ENCODE peak calls at places on chromosomes 5 and 9, in four cellular contexts. N is pancreas, R is astrocyte, A is heart right ventricle. Q is an unnamed sample.
A peak's percentile ranks its signal among the peaks of the same experiment; 100 is the strongest.

GRCh38 chr5:129271309-129271708 is 176.8 kb downstream of the ISOC1 start:
- DNase-seq in N (no peak), R (no peak), A (no peak), Q (peak; percentile 46)

GRCh38 chr9:77435688-77436087 is 212.4 kb downstream of the GNA14 start:
- DNase-seq in N (no peak), R (peak; percentile 80), A (no peak), Q (no peak)

GRCh38 chr5:134547579-134547978 is 22.1 kb downstream of the JADE2 start:
- DNase-seq in N (peak; percentile 68), R (peak; percentile 78), A (no peak), Q (no peak)

GRCh38 chr9:36258989-36259315 is 704 bp upstream of the GNE start:
- DNase-seq in N (no peak), R (no peak), A (no peak), Q (no peak)

GRCh38 chr9:4011062-4011461 is 288.8 kb downstream of the GLIS3 start:
- DNase-seq in N (no peak), R (no peak), A (no peak), Q (no peak)

GRCh38 chr5:38455797-38456330 is 100.6 kb downstream of the LIFR start:
- DNase-seq in N (no peak), R (no peak), A (no peak), Q (no peak)

GRCh38 chr5:142235050-142235797 is 89.6 kb downstream of the SPRY4 start:
- DNase-seq in N (no peak), R (peak; percentile 43), A (no peak), Q (peak; percentile 43)

GRCh38 chr5:51811883-51812282 is 428.6 kb downstream of the ISL1 start:
- DNase-seq in N (no peak), R (no peak), A (no peak), Q (no peak)

GRCh38 chr5:68392608-68393007 is 177.1 kb downstream of the PIK3R1 start:
- DNase-seq in N (no peak), R (no peak), A (no peak), Q (no peak)

GRCh38 chr5:133981714-133982113 is 13.3 kb upstream of the C5orf15 start:
- DNase-seq in N (no peak), R (no peak), A (no peak), Q (no peak)

GRCh38 chr5:88235828-88236227 is 32.8 kb downstream of the TMEM161B start:
- DNase-seq in N (no peak), R (no peak), A (no peak), Q (no peak)

GRCh38 chr5:170843870-170844269 is 17.9 kb upstream of the RANBP17 start:
- DNase-seq in N (no peak), R (no peak), A (no peak), Q (no peak)

GRCh38 chr5:174751154-174751990 is 27.0 kb downstream of the MSX2 start:
- DNase-seq in N (no peak), R (peak; percentile 11), A (no peak), Q (peak; percentile 63)

GRCh38 chr5:122183098-122183794 is 53.9 kb downstream of the ZNF474 start:
- DNase-seq in N (peak; percentile 18), R (peak; percentile 86), A (peak; percentile 64), Q (no peak)

GRCh38 chr5:97022898-97023297 is 87.0 kb downstream of the LNPEP start:
- DNase-seq in N (no peak), R (no peak), A (no peak), Q (no peak)

GRCh38 chr5:148406406-148406805 is 22.6 kb downstream of the FBXO38 start:
- DNase-seq in N (no peak), R (no peak), A (no peak), Q (no peak)

GRCh38 chr9:97633859-97634485 is 351 bp downstream of the NCBP1 start:
- DNase-seq in N (no peak), R (peak; percentile 4), A (no peak), Q (no peak)

GRCh38 chr9:113215142-113215541 is 5.9 kb downstream of the FKBP15 start:
- DNase-seq in N (no peak), R (peak; percentile 41), A (no peak), Q (peak; percentile 12)

GRCh38 chr9:15310448-15310847 is 3.4 kb upstream of the TTC39B start:
- DNase-seq in N (no peak), R (no peak), A (no peak), Q (no peak)

GRCh38 chr5:141846031-141846430 is 32.2 kb downstream of the PCDH1 start:
- DNase-seq in N (no peak), R (peak; percentile 54), A (no peak), Q (peak; percentile 31)

GRCh38 chr9:35903049-35903448 is 3.0 kb upstream of the HRCT1 start:
- DNase-seq in N (peak; percentile 43), R (peak; percentile 34), A (no peak), Q (peak; percentile 66)

GRCh38 chr5:37146896-37147295 is 102.3 kb downstream of the CPLANE1 start:
- DNase-seq in N (no peak), R (no peak), A (no peak), Q (no peak)

GRCh38 chr5:152142845-152143469 is 218.3 kb upstream of the GLRA1 start:
- DNase-seq in N (peak; percentile 55), R (peak; percentile 33), A (peak; percentile 40), Q (peak; percentile 79)

GRCh38 chr5:74187757-74188156 is 452.8 kb downstream of the ENC1 start:
- DNase-seq in N (no peak), R (no peak), A (no peak), Q (no peak)

GRCh38 chr5:178333821-178334481 is 101.3 kb upstream of the PHYKPL start:
- DNase-seq in N (no peak), R (no peak), A (no peak), Q (no peak)

GRCh38 chr5:1208743-1209551 is 7.6 kb downstream of the SLC6A19 start:
- DNase-seq in N (no peak), R (no peak), A (peak; percentile 12), Q (no peak)

GRCh38 chr5:39024005-39024404 is 50.2 kb downstream of the RICTOR start:
- DNase-seq in N (no peak), R (no peak), A (peak; percentile 13), Q (no peak)

GRCh38 chr5:123754903-123755302 is 242.9 kb downstream of the CSNK1G3 start:
- DNase-seq in N (no peak), R (peak; percentile 30), A (no peak), Q (no peak)

GRCh38 chr5:45512521-45512920 is 183.7 kb downstream of the HCN1 start:
- DNase-seq in N (no peak), R (no peak), A (no peak), Q (no peak)

GRCh38 chr5:177332896-177333260 is 18.6 kb downstream of the LMAN2 start:
- DNase-seq in N (no peak), R (no peak), A (no peak), Q (no peak)

GRCh38 chr5:1805326-1805725 is 4.1 kb downstream of the NDUFS6 start:
- DNase-seq in N (no peak), R (no peak), A (no peak), Q (no peak)

GRCh38 chr9:109968332-109968657 is 188.3 kb downstream of the PALM2AKAP2 start:
- DNase-seq in N (no peak), R (no peak), A (no peak), Q (no peak)

GRCh38 chr9:137556069-137556838 is 4.6 kb downstream of the MRPL41 start:
- DNase-seq in N (no peak), R (peak; percentile 60), A (peak; percentile 49), Q (no peak)

GRCh38 chr9:92191801-92192200 is 76.6 kb upstream of the SPTLC1 start:
- DNase-seq in N (no peak), R (peak; percentile 30), A (no peak), Q (peak; percentile 71)

GRCh38 chr9:135771401-135772051 is 69.5 kb downstream of the KCNT1 start:
- DNase-seq in N (no peak), R (no peak), A (no peak), Q (no peak)

GRCh38 chr9:135773677-135774238 is 71.8 kb downstream of the KCNT1 start:
- DNase-seq in N (no peak), R (no peak), A (no peak), Q (no peak)

GRCh38 chr9:135774239-135774747 is 72.3 kb downstream of the KCNT1 start:
- DNase-seq in N (no peak), R (no peak), A (no peak), Q (no peak)

GRCh38 chr9:135772056-135773042 is 70.4 kb downstream of the KCNT1 start:
- DNase-seq in N (no peak), R (no peak), A (no peak), Q (no peak)

DNA sequence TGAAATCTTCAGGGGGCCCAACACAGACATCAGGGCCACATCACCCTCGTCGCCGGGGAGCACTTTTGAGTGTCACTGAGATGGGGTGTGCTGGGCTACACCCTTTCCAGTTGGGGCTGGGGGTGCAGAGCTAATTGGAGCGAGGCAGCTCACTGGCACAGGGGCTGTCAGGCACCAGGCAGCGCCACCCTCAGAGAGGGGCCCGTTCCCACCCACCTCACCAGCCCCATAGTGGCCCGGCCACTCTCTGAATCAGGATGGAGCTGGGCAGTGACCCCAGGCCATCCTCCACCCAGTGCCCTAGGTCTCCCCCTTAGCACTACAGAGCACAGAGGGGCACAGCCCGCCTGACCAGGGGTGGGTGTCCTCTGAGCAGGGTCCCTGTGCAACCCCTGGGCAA is 71.1 kb downstream of the KCNT1 start:
- DNase-seq in N (no peak), R (no peak), A (no peak), Q (no peak)
- H3K4me3 ChIP-seq in N (no peak overlapping the region), R (no peak overlapping the region), A (no peak overlapping the region), Q (no peak overlapping the region)

GRCh38 chr5:82666312-82666711 is 388.2 kb upstream of the RPS23 start:
- DNase-seq in N (no peak), R (no peak), A (no peak), Q (no peak)
- H3K4me1 ChIP-seq in N (no peaks in the 10 kb centered on the region), R (no peaks in the 10 kb centered on the region), A (no peaks in the 10 kb centered on the region), Q (no peaks in the 10 kb centered on the region)

GRCh38 chr9:81705578-81705977 is 16.2 kb upstream of the TLE1 start:
- DNase-seq in N (no peak), R (no peak), A (no peak), Q (no peak)
- H3K4me3 ChIP-seq in N (no peak overlapping the region), R (no peak overlapping the region), A (no peak overlapping the region), Q (no peak overlapping the region)

GRCh38 chr5:81605299-81605698 is 145.6 kb downstream of the SSBP2 start:
- DNase-seq in N (no peak), R (no peak), A (no peak), Q (no peak)
- H3K4me1 ChIP-seq in N (no peaks in the 10 kb centered on the region), R (no peaks in the 10 kb centered on the region), A (peaks cover 3% of the 10 kb centered on the region), Q (no peaks in the 10 kb centered on the region)

DNA sequence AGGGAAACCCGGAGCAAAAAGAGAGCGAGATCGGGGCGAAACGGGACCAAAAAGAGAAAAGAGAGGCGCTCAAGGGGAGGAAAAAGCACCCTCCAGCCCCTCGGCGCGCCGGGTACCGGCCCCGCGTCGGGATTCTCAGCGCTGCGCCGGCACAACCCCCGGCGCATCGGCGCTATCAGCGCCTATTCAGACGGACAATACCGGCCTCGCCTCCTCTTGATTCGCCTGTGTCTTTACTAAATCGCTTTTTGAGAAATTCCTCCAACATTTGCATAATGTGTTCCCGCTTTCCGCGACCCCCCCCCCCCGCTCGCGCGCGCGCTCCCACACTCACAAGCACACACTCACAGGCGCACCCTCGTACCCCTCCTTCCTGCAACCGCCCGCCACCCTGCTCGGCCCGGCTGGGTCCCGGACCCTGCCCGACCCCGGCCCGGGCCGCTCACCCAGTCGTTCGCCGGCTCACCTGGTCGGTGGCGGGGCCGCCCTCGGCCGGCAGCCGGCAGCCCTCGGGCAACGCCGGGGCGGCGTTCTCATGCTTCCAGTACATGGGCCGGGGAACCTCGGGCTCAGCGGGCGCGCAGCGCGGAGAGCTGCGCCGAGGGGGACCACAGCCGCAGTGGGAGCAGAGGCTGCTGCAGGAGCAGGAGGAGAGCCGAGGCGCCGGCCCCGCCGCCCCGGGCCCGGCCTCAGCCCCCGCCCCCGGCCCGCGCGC is 409 bp downstream of the LHX6 start:
- DNase-seq in N (no peak), R (no peak), A (no peak), Q (peak; percentile 53)
- H3K4me3 ChIP-seq in N (peak overlapping the region; percentile 23), R (peak overlapping the region; percentile 33), A (peak overlapping the region; percentile 44), Q (peak overlapping the region; percentile 67)

Q was measured in SJCRH30.